ENCODE peak calls at places on chromosomes 12 and 14, in nine cellular contexts. R is choroid plexus epithelial cell; A is CD8-positive, alpha-beta T cell; P is HFFc6; D is MCF 10A; O is NCI-H1417; T is fibroblast of pulmonary artery; M is GM03348; U is naive B cell. F is an unnamed sample.

GRCh38 chr12:15532364-15532977 is 210.2 kb downstream of the PTPRO start:
- DNase-seq in R (peak), A (peak), P (peak), D (peak), O (peak), T (peak), M (peak), U (peak), F (no peak)

GRCh38 chr12:105561981-105562726 is 231.7 kb downstream of the C12orf75 start:
- DNase-seq in R (peak), A (no peak), P (peak), D (peak), O (no peak), T (peak), M (peak), U (no peak), F (no peak)

GRCh38 chr14:37599527-37600368 is 4.3 kb downstream of the TTC6 start:
- DNase-seq in R (no peak), A (no peak), P (no peak), D (no peak), O (peak), T (no peak), M (no peak), U (no peak), F (no peak)

GRCh38 chr14:23175823-23176222 is 7.6 kb downstream of the SLC7A8 start:
- DNase-seq in R (peak), A (no peak), P (no peak), D (peak), O (no peak), T (peak), M (no peak), U (no peak), F (no peak)

GRCh38 chr14:104424406-104425072 is 155.0 kb upstream of the C14orf180 start:
- DNase-seq in R (no peak), A (no peak), P (no peak), D (no peak), O (peak), T (no peak), M (peak), U (no peak), F (no peak)

GRCh38 chr12:51937941-51938340 is 13.6 kb upstream of the ACVR1B start:
- DNase-seq in R (no peak), A (no peak), P (no peak), D (no peak), O (no peak), T (no peak), M (no peak), U (no peak), F (no peak)

GRCh38 chr12:65875635-65876034 is 51.4 kb downstream of the HMGA2 start:
- DNase-seq in R (peak), A (no peak), P (peak), D (no peak), O (no peak), T (peak), M (peak), U (no peak), F (no peak)

GRCh38 chr12:90979936-90980335 is 24.8 kb downstream of the EPYC start:
- DNase-seq in R (peak), A (no peak), P (no peak), D (no peak), O (no peak), T (peak), M (peak), U (no peak), F (no peak)

GRCh38 chr14:75972729-75973480 is 8.9 kb downstream of the TGFB3 start:
- DNase-seq in R (no peak), A (no peak), P (no peak), D (no peak), O (no peak), T (no peak), M (no peak), U (no peak), F (no peak)

GRCh38 chr14:36771256-36771655 is 109.6 kb downstream of the PAX9 start:
- DNase-seq in R (no peak), A (no peak), P (no peak), D (peak), O (peak), T (no peak), M (no peak), U (no peak), F (no peak)

GRCh38 chr12:104234926-104235499 is 19.4 kb downstream of the TXNRD1 start:
- DNase-seq in R (no peak), A (no peak), P (no peak), D (peak), O (no peak), T (no peak), M (no peak), U (no peak), F (no peak)

GRCh38 chr12:61750604-61751003 is 509.6 kb upstream of the USP15 start:
- DNase-seq in R (peak), A (no peak), P (no peak), D (peak), O (no peak), T (no peak), M (no peak), U (no peak), F (no peak)

GRCh38 chr14:20799955-20800544 is 2.6 kb downstream of the RNASE1 start:
- DNase-seq in R (no peak), A (no peak), P (no peak), D (no peak), O (no peak), T (no peak), M (no peak), U (no peak), F (peak)

GRCh38 chr14:81400852-81401251 is 728 bp upstream of the STON2 start:
- DNase-seq in R (peak), A (no peak), P (peak), D (peak), O (peak), T (peak), M (peak), U (no peak), F (no peak)

GRCh38 chr14:37246427-37246829 is 48.7 kb downstream of the MIPOL1 start:
- DNase-seq in R (peak), A (no peak), P (peak), D (peak), O (peak), T (peak), M (peak), U (no peak), F (no peak)

GRCh38 chr12:108633534-108634224 is at the start of gene SELPLG:
- DNase-seq in R (no peak), A (peak), P (no peak), D (no peak), O (peak), T (no peak), M (no peak), U (peak), F (peak)

F was measured in immature natural killer cell.